ENCODE peak calls at places on chromosomes 3 and 15, in five cellular contexts. One of them, this sample, is unnamed.

GRCh38 chr3:47781326-47781684 is 388 bp downstream of the SMARCC1 start:
- DNase-seq in upper lobe of right lung: peak
- DNase-seq in Daoy: peak
- DNase-seq in thyroid gland: peak
- DNase-seq in NCI-H1092: peak
- DNase-seq in this sample: peak

GRCh38 chr3:42229942-42230688 is 35.9 kb downstream of the CCK start:
- DNase-seq in thyroid gland: peak
- DNase-seq in upper lobe of right lung: no peak
- DNase-seq in Daoy: peak
- DNase-seq in NCI-H1092: no peak
- DNase-seq in this sample: no peak

GRCh38 chr15:98164573-98164972 is 204.1 kb downstream of the ARRDC4 start:
- DNase-seq in upper lobe of right lung: no peak
- DNase-seq in Daoy: no peak
- DNase-seq in NCI-H1092: no peak
- DNase-seq in thyroid gland: no peak
- DNase-seq in this sample: no peak

GRCh38 chr3:9396301-9396631 is 1.1 kb upstream of the SETD5 start:
- DNase-seq in NCI-H1092: peak
- DNase-seq in upper lobe of right lung: no peak
- DNase-seq in Daoy: peak
- DNase-seq in thyroid gland: peak
- DNase-seq in this sample: peak

GRCh38 chr3:46660543-46661523 is 32.6 kb downstream of the ALS2CL start:
- DNase-seq in thyroid gland: peak
- DNase-seq in upper lobe of right lung: no peak
- DNase-seq in Daoy: no peak
- DNase-seq in NCI-H1092: no peak
- DNase-seq in this sample: peak

GRCh38 chr15:80991446-80991845 is 1.8 kb upstream of the MESD start:
- DNase-seq in NCI-H1092: no peak
- DNase-seq in Daoy: no peak
- DNase-seq in thyroid gland: no peak
- DNase-seq in upper lobe of right lung: no peak
- DNase-seq in this sample: no peak

GRCh38 chr3:161913786-161914389 is 417.3 kb downstream of the OTOL1 start:
- DNase-seq in thyroid gland: no peak
- DNase-seq in NCI-H1092: no peak
- DNase-seq in upper lobe of right lung: no peak
- DNase-seq in Daoy: peak
- DNase-seq in this sample: no peak

GRCh38 chr3:79085166-79085565 is 682.6 kb downstream of the ROBO1 start:
- DNase-seq in thyroid gland: no peak
- DNase-seq in NCI-H1092: no peak
- DNase-seq in upper lobe of right lung: no peak
- DNase-seq in Daoy: no peak
- DNase-seq in this sample: no peak

GRCh38 chr15:59762558-59762957 is 73.4 kb upstream of the BNIP2 start:
- DNase-seq in thyroid gland: no peak
- DNase-seq in NCI-H1092: no peak
- DNase-seq in Daoy: peak
- DNase-seq in upper lobe of right lung: no peak
- DNase-seq in this sample: no peak

GRCh38 chr3:140529096-140529495 is 148.8 kb upstream of the TRIM42 start:
- DNase-seq in NCI-H1092: no peak
- DNase-seq in Daoy: peak
- DNase-seq in upper lobe of right lung: no peak
- DNase-seq in thyroid gland: no peak
- DNase-seq in this sample: no peak

GRCh38 chr3:66863205-66864135 is 134.6 kb upstream of the KBTBD8 start:
- DNase-seq in thyroid gland: no peak
- DNase-seq in Daoy: no peak
- DNase-seq in upper lobe of right lung: no peak
- DNase-seq in NCI-H1092: peak
- DNase-seq in this sample: no peak

GRCh38 chr3:133905376-133905775 is 9.7 kb upstream of the RAB6B start:
- DNase-seq in NCI-H1092: no peak
- DNase-seq in upper lobe of right lung: no peak
- DNase-seq in thyroid gland: no peak
- DNase-seq in Daoy: no peak
- DNase-seq in this sample: no peak

GRCh38 chr15:29003446-29004233 is 117.9 kb downstream of the APBA2 start:
- DNase-seq in upper lobe of right lung: no peak
- DNase-seq in NCI-H1092: no peak
- DNase-seq in thyroid gland: no peak
- DNase-seq in Daoy: no peak
- DNase-seq in this sample: no peak

GRCh38 chr3:192054881-192055280 is 593.9 kb downstream of the PYDC2 start:
- DNase-seq in NCI-H1092: no peak
- DNase-seq in Daoy: peak
- DNase-seq in thyroid gland: peak
- DNase-seq in upper lobe of right lung: no peak
- DNase-seq in this sample: no peak

GRCh38 chr3:134149286-134149685 is 101.4 kb downstream of the RYK start:
- DNase-seq in NCI-H1092: no peak
- DNase-seq in Daoy: no peak
- DNase-seq in thyroid gland: no peak
- DNase-seq in upper lobe of right lung: no peak
- DNase-seq in this sample: no peak

GRCh38 chr15:39925112-39925830 is 5.2 kb upstream of the GPR176 start:
- DNase-seq in Daoy: peak
- DNase-seq in upper lobe of right lung: no peak
- DNase-seq in thyroid gland: no peak
- DNase-seq in NCI-H1092: no peak
- DNase-seq in this sample: no peak

GRCh38 chr3:36678216-36679013 is 85.9 kb downstream of the DCLK3 start:
- DNase-seq in Daoy: peak
- DNase-seq in thyroid gland: no peak
- DNase-seq in NCI-H1092: no peak
- DNase-seq in upper lobe of right lung: no peak
- DNase-seq in this sample: no peak

GRCh38 chr3:48464713-48465221 is 18.2 kb downstream of the ATRIP start:
- DNase-seq in NCI-H1092: no peak
- DNase-seq in Daoy: no peak
- DNase-seq in thyroid gland: no peak
- DNase-seq in upper lobe of right lung: no peak
- DNase-seq in this sample: no peak

GRCh38 chr15:91593081-91593480 is 260.4 kb upstream of the SLCO3A1 start:
- DNase-seq in NCI-H1092: no peak
- DNase-seq in Daoy: peak
- DNase-seq in upper lobe of right lung: no peak
- DNase-seq in thyroid gland: no peak
- DNase-seq in this sample: no peak

This sample was measured in GM13977.